ENCODE peak calls at places on chromosomes 13 and 19, in six cellular contexts. R is IMR-90, I is mesenchymal stem cell, C is neuronal stem cell, E is trophoblast cell, V is mesendoderm. B is an unnamed sample.

GRCh38 chr19:4557186-4557970 is 2.1 kb downstream of the SEMA6B start:
- DNase-seq in R (no peak), I (no peak), C (no peak), E (peak; percentile 51), V (peak; percentile 52), B (peak; percentile 78)

GRCh38 chr13:25927363-25927762 is 124.5 kb downstream of the SHISA2 start:
- DNase-seq in R (no peak), I (no peak), C (no peak), E (no peak), V (no peak), B (no peak)

GRCh38 chr19:45906221-45906620 is 3.8 kb upstream of the MYPOP start:
- DNase-seq in R (peak; percentile 48), I (peak; percentile 14), C (no peak), E (peak; percentile 91), V (no peak), B (no peak)

GRCh38 chr19:2611483-2612464 is 90.7 kb downstream of the GNG7 start:
- DNase-seq in R (no peak), I (no peak), C (no peak), E (no peak), V (no peak), B (no peak)

GRCh38 chr13:110234532-110234931 is 72.4 kb downstream of the COL4A1 start:
- DNase-seq in R (no peak), I (no peak), C (no peak), E (no peak), V (no peak), B (no peak)

GRCh38 chr13:39051157-39051556 is 12.9 kb downstream of the NHLRC3 start:
- DNase-seq in R (peak; percentile 50), I (peak; percentile 60), C (peak; percentile 26), E (peak; percentile 59), V (peak; percentile 52), B (no peak)

GRCh38 chr19:8075158-8076086 is 22.9 kb downstream of the CCL25 start:
- DNase-seq in R (no peak), I (peak; percentile 13), C (no peak), E (peak; percentile 81), V (peak; percentile 40), B (no peak)

GRCh38 chr13:88461272-88462009 is 790.3 kb downstream of the SLITRK5 start:
- DNase-seq in R (no peak), I (no peak), C (no peak), E (no peak), V (peak; percentile 79), B (peak; percentile 55)

GRCh38 chr13:94914829-94915228 is 202.5 kb upstream of the SOX21 start:
- DNase-seq in R (no peak), I (no peak), C (no peak), E (no peak), V (no peak), B (no peak)

GRCh38 chr13:86758116-86758515 is 913.1 kb upstream of the SLITRK5 start:
- DNase-seq in R (no peak), I (no peak), C (no peak), E (no peak), V (no peak), B (no peak)

GRCh38 chr19:50371914-50372475 is 4.3 kb upstream of the NR1H2 start:
- DNase-seq in R (no peak), I (peak; percentile 26), C (no peak), E (peak; percentile 62), V (no peak), B (no peak)

GRCh38 chr13:52954838-52955237 is 73.8 kb upstream of the OLFM4 start:
- DNase-seq in R (no peak), I (no peak), C (no peak), E (peak; percentile 17), V (peak; percentile 46), B (peak; percentile 39)
- H2BK5ac ChIP-seq in R (no peak overlapping the region), I (no peak overlapping the region), C (no peak overlapping the region), E (no peak overlapping the region), V (no peak overlapping the region), B (no peak overlapping the region)

GRCh38 chr13:51259359-51259645 is 37.1 kb downstream of the FAM124A start:
- DNase-seq in R (no peak), I (no peak), C (no peak), E (no peak), V (no peak), B (no peak)

GRCh38 chr13:51258612-51259358 is 36.6 kb downstream of the FAM124A start:
- DNase-seq in R (no peak), I (no peak), C (no peak), E (peak; percentile 43), V (peak; percentile 72), B (no peak)

GRCh38 chr13:51262501-51263211 is 40.5 kb downstream of the FAM124A start:
- DNase-seq in R (no peak), I (no peak), C (no peak), E (no peak), V (peak; percentile 40), B (no peak)

GRCh38 chr13:51261610-51262249 is 39.5 kb downstream of the FAM124A start:
- DNase-seq in R (no peak), I (no peak), C (no peak), E (no peak), V (no peak), B (no peak)

GRCh38 chr13:51260154-51260553 is 38.0 kb downstream of the FAM124A start:
- DNase-seq in R (no peak), I (no peak), C (no peak), E (no peak), V (peak; percentile 53), B (no peak)
- H2BK5ac ChIP-seq in R (no peak overlapping the region), I (no peak overlapping the region), C (no peak overlapping the region), E (no peak overlapping the region), V (no peak overlapping the region), B (no peak overlapping the region)

GRCh38 chr13:51625555-51626345 is 41.5 kb downstream of the WDFY2 start:
- DNase-seq in R (no peak), I (no peak), C (no peak), E (no peak), V (no peak), B (no peak)

GRCh38 chr13:51624207-51624606 is 39.9 kb downstream of the WDFY2 start:
- DNase-seq in R (no peak), I (no peak), C (no peak), E (no peak), V (no peak), B (no peak)

GRCh38 chr13:51623473-51623872 is 39.2 kb downstream of the WDFY2 start:
- DNase-seq in R (no peak), I (no peak), C (no peak), E (no peak), V (no peak), B (no peak)

GRCh38 chr13:51626749-51627148 is 42.5 kb downstream of the WDFY2 start:
- DNase-seq in R (no peak), I (no peak), C (no peak), E (no peak), V (no peak), B (no peak)

GRCh38 chr13:51624695-51625345 is 40.6 kb downstream of the WDFY2 start:
- DNase-seq in R (no peak), I (no peak), C (no peak), E (no peak), V (no peak), B (no peak)
- H2BK5ac ChIP-seq in R (no peak overlapping the region), I (no peak overlapping the region), C (no peak overlapping the region), E (no peak overlapping the region), V (no peak overlapping the region), B (no peak overlapping the region)

DNA sequence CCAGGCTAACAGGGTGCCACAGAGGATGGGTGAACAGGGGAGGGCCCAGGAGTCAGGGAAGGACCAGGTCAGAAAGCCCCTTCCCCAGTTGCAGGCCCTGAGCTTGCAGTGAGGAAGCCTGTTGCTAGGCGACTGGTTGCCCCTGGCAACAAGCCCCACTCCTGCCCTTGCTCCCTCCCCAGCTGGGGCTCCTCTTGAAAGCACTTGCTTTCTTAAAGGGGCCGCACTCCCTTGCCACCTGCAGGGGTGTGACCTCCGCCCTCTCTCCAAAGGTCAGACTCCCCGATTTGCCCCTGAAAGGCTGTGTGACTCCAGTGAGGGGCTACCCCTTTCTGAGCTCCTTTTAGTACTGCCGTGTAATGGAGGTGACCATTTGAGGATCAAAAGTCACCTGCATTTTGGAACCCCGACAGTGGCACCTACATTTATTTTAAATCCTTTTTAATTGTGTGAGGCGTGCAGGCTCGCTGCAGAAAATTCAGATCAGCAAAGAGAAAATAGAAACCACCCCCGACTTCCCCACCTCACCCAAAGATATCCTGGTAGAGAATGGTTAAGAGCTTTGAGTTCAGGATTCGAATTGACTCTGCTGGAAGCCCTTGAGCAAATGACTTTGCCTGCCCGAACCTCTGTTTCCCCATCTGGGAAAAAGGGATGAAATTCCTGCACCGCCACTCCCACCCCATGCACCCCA is 4.8 kb downstream of the FCHO1 start:
- DNase-seq in R (peak; percentile 50), I (peak; percentile 37), C (peak; percentile 87), E (no peak), V (peak; percentile 86), B (peak; percentile 81)
- H2BK5ac ChIP-seq in R (no peak overlapping the region), I (no peak overlapping the region), C (no peak overlapping the region), E (no peak overlapping the region), V (no peak overlapping the region), B (no peak overlapping the region)

GRCh38 chr19:12806242-12807131 is at the start of gene RNASEH2A:
- DNase-seq in R (peak; percentile 86), I (peak; percentile 91), C (peak; percentile 85), E (peak; percentile 96), V (peak; percentile 94), B (peak; percentile 91)
- H2BK5ac ChIP-seq in R (no peak within 1 kb of the TSS), I (no peak within 1 kb of the TSS), C (no peak within 1 kb of the TSS), E (peak within 1 kb of the TSS; percentile 65), V (peak within 1 kb of the TSS; percentile 70), B (no peak within 1 kb of the TSS)

GRCh38 chr19:48756686-48757085 is 1.4 kb downstream of the FGF21 start:
- DNase-seq in R (no peak), I (no peak), C (no peak), E (no peak), V (no peak), B (no peak)

GRCh38 chr19:48755787-48756674 is 707 bp downstream of the FGF21 start:
- DNase-seq in R (no peak), I (no peak), C (no peak), E (no peak), V (no peak), B (no peak)

GRCh38 chr19:48757089-48757675 is 1.9 kb downstream of the FGF21 start:
- DNase-seq in R (no peak), I (no peak), C (no peak), E (no peak), V (no peak), B (no peak)

GRCh38 chr19:48752511-48753365 is at the start of gene FUT1:
- DNase-seq in R (no peak), I (peak; percentile 39), C (no peak), E (peak; percentile 72), V (peak; percentile 94), B (peak; percentile 97)

DNA sequence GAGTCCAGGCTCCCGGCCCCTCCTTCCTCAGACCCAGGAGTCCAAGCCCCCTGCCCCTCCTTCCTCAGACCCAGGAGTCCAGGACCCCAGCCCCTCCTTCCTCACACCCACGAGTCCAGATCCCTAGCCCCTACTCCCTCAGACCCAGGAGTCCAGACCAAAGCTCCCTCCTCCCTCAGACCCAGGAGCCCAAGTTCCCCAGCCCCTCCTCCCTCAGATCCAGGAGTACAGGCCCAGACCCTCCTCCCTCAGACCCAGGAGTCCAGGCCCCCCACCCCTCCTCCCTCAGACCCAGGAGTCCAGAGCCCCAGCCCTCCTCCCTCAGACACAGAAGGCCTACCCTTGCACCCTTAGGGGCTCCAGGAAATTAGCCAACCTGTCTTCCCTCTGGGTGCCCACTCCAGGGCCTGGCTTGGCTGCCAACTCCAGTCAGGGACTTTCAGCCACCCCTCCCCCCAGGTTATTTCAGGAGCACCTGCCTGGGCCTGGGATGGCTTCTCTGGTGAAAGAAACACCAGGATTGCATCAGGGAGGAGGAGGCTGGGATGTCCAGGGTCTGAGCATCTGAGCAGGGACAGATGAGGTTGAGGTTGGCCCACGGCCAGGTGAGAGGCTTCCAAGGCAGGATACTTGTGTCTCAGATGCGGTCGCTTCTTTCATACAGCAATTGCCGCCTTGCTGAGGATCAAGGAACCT is at the start of gene FGF21:
- DNase-seq in R (no peak), I (no peak), C (no peak), E (no peak), V (peak; percentile 75), B (peak; percentile 47)
- H2BK5ac ChIP-seq in R (no peak within 1 kb of the TSS), I (no peak within 1 kb of the TSS), C (no peak within 1 kb of the TSS), E (no peak within 1 kb of the TSS), V (no peak within 1 kb of the TSS), B (no peak within 1 kb of the TSS)